ENCODE peak calls at places on chromosomes 1 and 21, in four cellular contexts. M, K, Q and P are unnamed samples.

GRCh38 chr1:36352910-36353878 is 29.7 kb upstream of the EVA1B start:
- DNase-seq in M (no peak), K (no peak), Q (no peak), P (peak; percentile 83)

GRCh38 chr1:61533546-61533945 is 191.4 kb downstream of the TM2D1 start:
- DNase-seq in M (no peak), K (no peak), Q (no peak), P (no peak)

GRCh38 chr1:1355376-1355775 is 3.0 kb downstream of the MXRA8 start:
- DNase-seq in M (no peak), K (no peak), Q (no peak), P (peak; percentile 54)

GRCh38 chr1:86154581-86155060 is 2.0 kb downstream of the COL24A1 start:
- DNase-seq in M (peak; percentile 62), K (peak; percentile 9), Q (no peak), P (peak; percentile 18)

GRCh38 chr1:185499986-185500626 is 183.1 kb upstream of the IVNS1ABP start:
- DNase-seq in M (no peak), K (no peak), Q (no peak), P (peak; percentile 89)

GRCh38 chr21:41397416-41397815 is 28.6 kb upstream of the MX1 start:
- DNase-seq in M (peak; percentile 12), K (no peak), Q (no peak), P (no peak)

GRCh38 chr1:209768354-209768774 is 12.5 kb downstream of the TRAF3IP3 start:
- DNase-seq in M (no peak), K (no peak), Q (no peak), P (no peak)

GRCh38 chr1:183279835-183280234 is 93.8 kb downstream of the LAMC2 start:
- DNase-seq in M (no peak), K (no peak), Q (no peak), P (peak; percentile 93)

GRCh38 chr1:46174448-46175231 is at the start of gene TSPAN1:
- DNase-seq in M (no peak), K (no peak), Q (no peak), P (peak; percentile 72)

GRCh38 chr21:45990049-45990711 is 8.6 kb downstream of the COL6A1 start:
- DNase-seq in M (no peak), K (no peak), Q (no peak), P (no peak)

GRCh38 chr1:5109652-5110051 is 455.2 kb downstream of the AJAP1 start:
- DNase-seq in M (no peak), K (no peak), Q (no peak), P (no peak)

GRCh38 chr1:99279525-99279924 is 15.2 kb downstream of the PLPPR4 start:
- DNase-seq in M (no peak), K (no peak), Q (no peak), P (no peak)

GRCh38 chr1:176987016-176987415 is 177.5 kb downstream of the ASTN1 start:
- DNase-seq in M (no peak), K (no peak), Q (no peak), P (no peak)

GRCh38 chr1:73593804-73594203 is 604.2 kb downstream of the LRRIQ3 start:
- DNase-seq in M (no peak), K (no peak), Q (no peak), P (peak; percentile 70)

GRCh38 chr1:71087060-71087459 is 6.2 kb upstream of the ZRANB2 start:
- DNase-seq in M (peak; percentile 31), K (no peak), Q (no peak), P (no peak)

GRCh38 chr1:202234331-202235002 is 40.9 kb downstream of the LGR6 start:
- DNase-seq in M (no peak), K (no peak), Q (no peak), P (peak; percentile 42)

GRCh38 chr21:29748391-29749167 is 191.2 kb downstream of the GRIK1 start:
- DNase-seq in M (no peak), K (no peak), Q (no peak), P (no peak)
- H2BK12ac ChIP-seq in M (no peak overlapping the region), K (no peak overlapping the region), Q (no peak overlapping the region), P (no peak overlapping the region)

GRCh38 chr1:207824691-207825090 is 72.8 kb downstream of the CD46 start:
- DNase-seq in M (no peak), K (no peak), Q (no peak), P (peak; percentile 59)
- H4K8ac ChIP-seq in M (no peak overlapping the region), K (no peak overlapping the region), Q (no peak overlapping the region), P (no peak overlapping the region)

GRCh38 chr1:42211224-42211623 is 46.7 kb upstream of the GUCA2A start:
- DNase-seq in M (no peak), K (no peak), Q (no peak), P (no peak)
- H2BK12ac ChIP-seq in M (no peak overlapping the region), K (no peak overlapping the region), Q (no peak overlapping the region), P (no peak overlapping the region)

DNA sequence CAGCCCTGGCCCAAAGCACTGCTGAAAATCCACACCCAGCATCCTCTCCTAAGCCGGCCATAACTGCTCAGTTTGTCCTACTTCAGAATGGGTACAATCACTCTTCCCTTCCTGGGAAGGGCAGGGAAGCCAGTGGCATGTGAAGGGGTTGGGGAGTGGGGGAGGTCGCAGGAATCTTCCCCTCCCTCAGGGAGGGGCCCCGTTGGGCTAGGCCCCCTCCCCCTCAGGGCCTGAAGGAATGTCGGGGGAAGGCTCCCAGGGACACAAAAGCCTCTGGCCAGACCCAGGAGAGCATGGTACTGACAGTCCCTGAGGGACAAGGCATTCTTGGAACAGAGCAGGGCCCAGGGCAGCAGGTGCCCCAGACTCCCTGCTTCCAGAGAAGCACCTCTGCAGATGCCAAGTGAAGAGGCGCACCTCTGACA is 1.2 kb downstream of the ELOVL1 start:
- DNase-seq in M (no peak), K (no peak), Q (no peak), P (peak; percentile 10)
- H4K8ac ChIP-seq in M (no peak overlapping the region), K (no peak overlapping the region), Q (no peak overlapping the region), P (peak overlapping the region; percentile 98)